ENCODE peak calls at places on chromosome 15, in seven cellular contexts. One of them, this sample, is unnamed.

GRCh38 chr15:89531796-89532537 is 35.6 kb upstream of the RHCG start:
- DNase-seq in endothelial cell: no peak
- DNase-seq in testis: no peak
- DNase-seq in WERI-Rb-1: no peak
- DNase-seq in MM.1S: no peak
- DNase-seq in left lung: no peak
- DNase-seq in CD8-positive, alpha-beta T cell: no peak
- DNase-seq in this sample: no peak

GRCh38 chr15:89783111-89783860 is 7.2 kb downstream of the MESP2 start:
- DNase-seq in CD8-positive, alpha-beta T cell: no peak
- DNase-seq in endothelial cell: no peak
- DNase-seq in WERI-Rb-1: peak; percentile 97
- DNase-seq in testis: no peak
- DNase-seq in left lung: no peak
- DNase-seq in MM.1S: no peak
- DNase-seq in this sample: no peak

GRCh38 chr15:52351206-52351907 is 55.8 kb upstream of the MYO5C start:
- DNase-seq in testis: no peak
- DNase-seq in endothelial cell: no peak
- DNase-seq in left lung: no peak
- DNase-seq in WERI-Rb-1: no peak
- DNase-seq in CD8-positive, alpha-beta T cell: no peak
- DNase-seq in MM.1S: no peak
- DNase-seq in this sample: no peak

GRCh38 chr15:94453227-94453626 is 221.9 kb downstream of the MCTP2 start:
- DNase-seq in testis: no peak
- DNase-seq in CD8-positive, alpha-beta T cell: no peak
- DNase-seq in MM.1S: no peak
- DNase-seq in endothelial cell: no peak
- DNase-seq in WERI-Rb-1: no peak
- DNase-seq in left lung: no peak
- DNase-seq in this sample: no peak

GRCh38 chr15:51341366-51342248 is at the start of gene GLDN:
- DNase-seq in MM.1S: no peak
- DNase-seq in CD8-positive, alpha-beta T cell: no peak
- DNase-seq in testis: no peak
- DNase-seq in left lung: peak; percentile 87
- DNase-seq in WERI-Rb-1: peak; percentile 14
- DNase-seq in endothelial cell: peak; percentile 41
- DNase-seq in this sample: peak; percentile 55

GRCh38 chr15:58297639-58298038 is 134.2 kb upstream of the LIPC start:
- DNase-seq in left lung: no peak
- DNase-seq in endothelial cell: no peak
- DNase-seq in CD8-positive, alpha-beta T cell: no peak
- DNase-seq in testis: no peak
- DNase-seq in WERI-Rb-1: no peak
- DNase-seq in MM.1S: peak; percentile 52
- DNase-seq in this sample: no peak

GRCh38 chr15:55526559-55527036 is 18.6 kb upstream of the DNAAF4 start:
- DNase-seq in endothelial cell: no peak
- DNase-seq in WERI-Rb-1: peak; percentile 42
- DNase-seq in MM.1S: peak; percentile 69
- DNase-seq in testis: peak; percentile 45
- DNase-seq in left lung: no peak
- DNase-seq in CD8-positive, alpha-beta T cell: no peak
- DNase-seq in this sample: no peak

GRCh38 chr15:82139823-82140268 is 94.0 kb upstream of the MEX3B start:
- DNase-seq in endothelial cell: no peak
- DNase-seq in WERI-Rb-1: no peak
- DNase-seq in left lung: no peak
- DNase-seq in testis: no peak
- DNase-seq in MM.1S: peak; percentile 31
- DNase-seq in CD8-positive, alpha-beta T cell: no peak
- DNase-seq in this sample: no peak

GRCh38 chr15:46450810-46451182 is 816.0 kb downstream of the SQOR start:
- DNase-seq in CD8-positive, alpha-beta T cell: no peak
- DNase-seq in left lung: no peak
- DNase-seq in WERI-Rb-1: no peak
- DNase-seq in endothelial cell: no peak
- DNase-seq in MM.1S: no peak
- DNase-seq in testis: no peak
- DNase-seq in this sample: no peak

GRCh38 chr15:84009616-84010015 is 226.0 kb upstream of the GOLGA6L4 start:
- DNase-seq in testis: no peak
- DNase-seq in CD8-positive, alpha-beta T cell: no peak
- DNase-seq in WERI-Rb-1: no peak
- DNase-seq in endothelial cell: no peak
- DNase-seq in left lung: no peak
- DNase-seq in MM.1S: no peak
- DNase-seq in this sample: no peak

GRCh38 chr15:82177291-82178010 is 85.1 kb downstream of the EFL1 start:
- DNase-seq in CD8-positive, alpha-beta T cell: no peak
- DNase-seq in left lung: no peak
- DNase-seq in WERI-Rb-1: no peak
- DNase-seq in testis: no peak
- DNase-seq in MM.1S: no peak
- DNase-seq in endothelial cell: no peak
- DNase-seq in this sample: no peak

GRCh38 chr15:40379853-40380252 is 2.7 kb upstream of the KNSTRN start:
- DNase-seq in WERI-Rb-1: no peak
- DNase-seq in MM.1S: no peak
- DNase-seq in endothelial cell: no peak
- DNase-seq in left lung: no peak
- DNase-seq in testis: peak; percentile 87
- DNase-seq in CD8-positive, alpha-beta T cell: no peak
- DNase-seq in this sample: no peak

GRCh38 chr15:89768071-89768500 is 8.0 kb upstream of the MESP2 start:
- DNase-seq in endothelial cell: no peak
- DNase-seq in MM.1S: no peak
- DNase-seq in WERI-Rb-1: no peak
- DNase-seq in left lung: no peak
- DNase-seq in testis: peak; percentile 63
- DNase-seq in CD8-positive, alpha-beta T cell: no peak
- DNase-seq in this sample: no peak

GRCh38 chr15:39596358-39597051 is 15.6 kb downstream of the THBS1 start:
- DNase-seq in left lung: no peak
- DNase-seq in testis: no peak
- DNase-seq in MM.1S: no peak
- DNase-seq in endothelial cell: no peak
- DNase-seq in WERI-Rb-1: no peak
- DNase-seq in CD8-positive, alpha-beta T cell: no peak
- DNase-seq in this sample: no peak

GRCh38 chr15:86138798-86139197 is 59.1 kb downstream of the AGBL1 start:
- DNase-seq in endothelial cell: no peak
- DNase-seq in CD8-positive, alpha-beta T cell: no peak
- DNase-seq in left lung: no peak
- DNase-seq in testis: no peak
- DNase-seq in MM.1S: no peak
- DNase-seq in WERI-Rb-1: no peak
- DNase-seq in this sample: no peak

GRCh38 chr15:45180201-45180600 is 7.6 kb downstream of the SHF start:
- DNase-seq in MM.1S: no peak
- DNase-seq in WERI-Rb-1: no peak
- DNase-seq in CD8-positive, alpha-beta T cell: peak; percentile 21
- DNase-seq in testis: no peak
- DNase-seq in left lung: no peak
- DNase-seq in endothelial cell: no peak
- DNase-seq in this sample: no peak

GRCh38 chr15:58932791-58933310 is 628 bp downstream of the SLTM start:
- DNase-seq in left lung: no peak
- DNase-seq in WERI-Rb-1: no peak
- DNase-seq in MM.1S: peak; percentile 16
- DNase-seq in endothelial cell: no peak
- DNase-seq in testis: no peak
- DNase-seq in CD8-positive, alpha-beta T cell: no peak
- DNase-seq in this sample: peak; percentile 79

GRCh38 chr15:85667491-85668424 is 127.0 kb downstream of the KLHL25 start:
- DNase-seq in WERI-Rb-1: no peak
- DNase-seq in CD8-positive, alpha-beta T cell: peak; percentile 71
- DNase-seq in testis: peak; percentile 46
- DNase-seq in endothelial cell: no peak
- DNase-seq in MM.1S: peak; percentile 68
- DNase-seq in left lung: no peak
- DNase-seq in this sample: no peak

GRCh38 chr15:89680282-89680873 is 1.2 kb upstream of the PLIN1 start:
- DNase-seq in CD8-positive, alpha-beta T cell: no peak
- DNase-seq in WERI-Rb-1: no peak
- DNase-seq in left lung: no peak
- DNase-seq in testis: peak; percentile 54
- DNase-seq in MM.1S: no peak
- DNase-seq in endothelial cell: no peak
- DNase-seq in this sample: no peak

GRCh38 chr15:84142888-84143337 is 92.7 kb upstream of the GOLGA6L4 start:
- DNase-seq in testis: peak; percentile 86
- DNase-seq in MM.1S: peak; percentile 88
- DNase-seq in left lung: no peak
- DNase-seq in CD8-positive, alpha-beta T cell: peak; percentile 80
- DNase-seq in WERI-Rb-1: peak; percentile 78
- DNase-seq in endothelial cell: peak; percentile 78
- DNase-seq in this sample: peak; percentile 53

GRCh38 chr15:62841891-62842559 is 200.5 kb upstream of the TPM1 start:
- DNase-seq in MM.1S: no peak
- DNase-seq in CD8-positive, alpha-beta T cell: no peak
- DNase-seq in endothelial cell: no peak
- DNase-seq in left lung: no peak
- DNase-seq in testis: no peak
- DNase-seq in WERI-Rb-1: no peak
- DNase-seq in this sample: no peak

GRCh38 chr15:40501487-40501886 is 30.7 kb downstream of the CHST14 start:
- DNase-seq in testis: no peak
- DNase-seq in MM.1S: no peak
- DNase-seq in CD8-positive, alpha-beta T cell: no peak
- DNase-seq in endothelial cell: no peak
- DNase-seq in WERI-Rb-1: no peak
- DNase-seq in left lung: no peak
- DNase-seq in this sample: no peak

GRCh38 chr15:78322724-78323395 is 17.3 kb upstream of the CRABP1 start:
- DNase-seq in CD8-positive, alpha-beta T cell: no peak
- DNase-seq in MM.1S: no peak
- DNase-seq in WERI-Rb-1: no peak
- DNase-seq in testis: no peak
- DNase-seq in left lung: no peak
- DNase-seq in endothelial cell: no peak
- DNase-seq in this sample: no peak

GRCh38 chr15:88089019-88089603 is 167.4 kb downstream of the NTRK3 start:
- DNase-seq in testis: no peak
- DNase-seq in WERI-Rb-1: no peak
- DNase-seq in MM.1S: no peak
- DNase-seq in left lung: no peak
- DNase-seq in endothelial cell: no peak
- DNase-seq in CD8-positive, alpha-beta T cell: no peak
- DNase-seq in this sample: no peak

GRCh38 chr15:88838667-88839066 is 35.4 kb downstream of the ACAN start:
- DNase-seq in WERI-Rb-1: no peak
- DNase-seq in left lung: no peak
- DNase-seq in testis: no peak
- DNase-seq in endothelial cell: no peak
- DNase-seq in CD8-positive, alpha-beta T cell: no peak
- DNase-seq in MM.1S: no peak
- DNase-seq in this sample: no peak

GRCh38 chr15:44646460-44646859 is 17.0 kb downstream of the SPG11 start:
- DNase-seq in MM.1S: no peak
- DNase-seq in endothelial cell: no peak
- DNase-seq in left lung: no peak
- DNase-seq in WERI-Rb-1: no peak
- DNase-seq in testis: no peak
- DNase-seq in CD8-positive, alpha-beta T cell: no peak
- DNase-seq in this sample: no peak

GRCh38 chr15:52661909-52662308 is 17.3 kb downstream of the ATOSA start:
- DNase-seq in CD8-positive, alpha-beta T cell: no peak
- DNase-seq in WERI-Rb-1: no peak
- DNase-seq in endothelial cell: no peak
- DNase-seq in testis: no peak
- DNase-seq in left lung: no peak
- DNase-seq in MM.1S: no peak
- DNase-seq in this sample: no peak

GRCh38 chr15:62270216-62270921 is 105.3 kb upstream of the C2CD4B start:
- DNase-seq in testis: no peak
- DNase-seq in left lung: no peak
- DNase-seq in MM.1S: no peak
- DNase-seq in CD8-positive, alpha-beta T cell: no peak
- DNase-seq in WERI-Rb-1: no peak
- DNase-seq in endothelial cell: no peak
- DNase-seq in this sample: no peak

GRCh38 chr15:85311647-85312046 is 68.8 kb upstream of the AKAP13 start:
- DNase-seq in endothelial cell: no peak
- DNase-seq in CD8-positive, alpha-beta T cell: no peak
- DNase-seq in left lung: no peak
- DNase-seq in testis: no peak
- DNase-seq in MM.1S: no peak
- DNase-seq in WERI-Rb-1: no peak
- DNase-seq in this sample: no peak

GRCh38 chr15:83248151-83248851 is 36.2 kb downstream of the BNC1 start:
- DNase-seq in WERI-Rb-1: peak; percentile 28
- DNase-seq in testis: peak; percentile 56
- DNase-seq in CD8-positive, alpha-beta T cell: no peak
- DNase-seq in left lung: no peak
- DNase-seq in endothelial cell: peak; percentile 60
- DNase-seq in MM.1S: peak; percentile 67
- DNase-seq in this sample: no peak

GRCh38 chr15:91973481-91973880 is 120.0 kb downstream of the SLCO3A1 start:
- DNase-seq in WERI-Rb-1: no peak
- DNase-seq in testis: no peak
- DNase-seq in endothelial cell: no peak
- DNase-seq in MM.1S: no peak
- DNase-seq in CD8-positive, alpha-beta T cell: no peak
- DNase-seq in left lung: no peak
- DNase-seq in this sample: no peak
- TF ChIP-seq CTCF in WERI-Rb-1: no peak
- TF ChIP-seq CTCF in testis: no peak
- TF ChIP-seq CTCF in endothelial cell: no peak
- TF ChIP-seq CTCF in MM.1S: no peak
- TF ChIP-seq CTCF in CD8-positive, alpha-beta T cell: no peak
- TF ChIP-seq CTCF in left lung: no peak
- TF ChIP-seq CTCF in this sample: no peak

GRCh38 chr15:42940527-42940926 is 19.9 kb upstream of the TTBK2 start:
- DNase-seq in left lung: no peak
- DNase-seq in MM.1S: no peak
- DNase-seq in endothelial cell: no peak
- DNase-seq in CD8-positive, alpha-beta T cell: no peak
- DNase-seq in testis: no peak
- DNase-seq in WERI-Rb-1: no peak
- DNase-seq in this sample: no peak
- TF ChIP-seq CTCF in left lung: no peak
- TF ChIP-seq CTCF in MM.1S: no peak
- TF ChIP-seq CTCF in endothelial cell: no peak
- TF ChIP-seq CTCF in CD8-positive, alpha-beta T cell: no peak
- TF ChIP-seq CTCF in testis: no peak
- TF ChIP-seq CTCF in WERI-Rb-1: no peak
- TF ChIP-seq CTCF in this sample: no peak

GRCh38 chr15:101217446-101217845 is 34.4 kb downstream of the CHSY1 start:
- DNase-seq in testis: no peak
- DNase-seq in MM.1S: no peak
- DNase-seq in endothelial cell: no peak
- DNase-seq in WERI-Rb-1: no peak
- DNase-seq in CD8-positive, alpha-beta T cell: no peak
- DNase-seq in left lung: no peak
- DNase-seq in this sample: no peak
- TF ChIP-seq CTCF in testis: no peak
- TF ChIP-seq CTCF in MM.1S: no peak
- TF ChIP-seq CTCF in endothelial cell: no peak
- TF ChIP-seq CTCF in WERI-Rb-1: no peak
- TF ChIP-seq CTCF in CD8-positive, alpha-beta T cell: no peak
- TF ChIP-seq CTCF in left lung: no peak
- TF ChIP-seq CTCF in this sample: no peak

GRCh38 chr15:74324714-74325113 is 42.7 kb downstream of the CYP11A1 start:
- DNase-seq in left lung: no peak
- DNase-seq in WERI-Rb-1: no peak
- DNase-seq in CD8-positive, alpha-beta T cell: no peak
- DNase-seq in testis: no peak
- DNase-seq in MM.1S: no peak
- DNase-seq in endothelial cell: no peak
- DNase-seq in this sample: no peak
- TF ChIP-seq CTCF in left lung: no peak
- TF ChIP-seq CTCF in WERI-Rb-1: no peak
- TF ChIP-seq CTCF in CD8-positive, alpha-beta T cell: no peak
- TF ChIP-seq CTCF in testis: no peak
- TF ChIP-seq CTCF in MM.1S: no peak
- TF ChIP-seq CTCF in endothelial cell: no peak
- TF ChIP-seq CTCF in this sample: no peak

This sample was measured in mesothelial cell of epicardium.